ENCODE peak calls at places on chromosomes 13 and 19, in four cellular contexts. Q, I, W and Y are unnamed samples.

GRCh38 chr19:41569481-41570150 is 6.3 kb upstream of the CEACAM21 start:
- DNase-seq in Q (no peak), I (no peak), W (no peak), Y (no peak)

GRCh38 chr13:73056054-73056962 is 2.5 kb upstream of the KLF5 start:
- DNase-seq in Q (peak), I (no peak), W (no peak), Y (no peak)

GRCh38 chr13:69959041-69959440 is 148.6 kb upstream of the ATXN8OS start:
- DNase-seq in Q (no peak), I (no peak), W (no peak), Y (no peak)

GRCh38 chr13:97568850-97569249 is 134.9 kb downstream of the RAP2A start:
- DNase-seq in Q (no peak), I (no peak), W (no peak), Y (no peak)

GRCh38 chr13:46173656-46174055 is 8.3 kb downstream of the LCP1 start:
- DNase-seq in Q (no peak), I (no peak), W (no peak), Y (no peak)

GRCh38 chr19:12494260-12494860 is 9.7 kb upstream of the ZNF709 start:
- DNase-seq in Q (no peak), I (no peak), W (no peak), Y (no peak)

GRCh38 chr19:39296906-39297305 is 699 bp downstream of the IFNL1 start:
- DNase-seq in Q (no peak), I (no peak), W (no peak), Y (no peak)

GRCh38 chr19:10478903-10479384 is 24.2 kb downstream of the KEAP1 start:
- DNase-seq in Q (peak), I (peak), W (peak), Y (no peak)

GRCh38 chr13:19644947-19645439 is 11.5 kb downstream of the MPHOSPH8 start:
- DNase-seq in Q (no peak), I (no peak), W (no peak), Y (no peak)

GRCh38 chr19:39696418-39696817 is 7.9 kb upstream of the LGALS14 start:
- DNase-seq in Q (no peak), I (no peak), W (no peak), Y (no peak)

GRCh38 chr19:19628499-19629134 is 597 bp upstream of the LPAR2 start:
- DNase-seq in Q (peak), I (peak), W (peak), Y (peak)

GRCh38 chr19:55584871-55585270 is 4.2 kb upstream of the ZNF579 start:
- DNase-seq in Q (no peak), I (no peak), W (no peak), Y (no peak)

GRCh38 chr13:57633141-57633949 is 1.8 kb downstream of the PCDH17 start:
- DNase-seq in Q (no peak), I (peak), W (peak), Y (peak)

GRCh38 chr13:80945328-80945727 is 604.4 kb upstream of the SPRY2 start:
- DNase-seq in Q (no peak), I (peak), W (no peak), Y (no peak)

GRCh38 chr13:32086791-32087441 is 55.3 kb downstream of the FRY start:
- DNase-seq in Q (no peak), I (no peak), W (no peak), Y (no peak)

GRCh38 chr19:6654347-6655310 is 15.3 kb downstream of the TNFSF14 start:
- DNase-seq in Q (no peak), I (no peak), W (no peak), Y (no peak)

GRCh38 chr19:2733930-2734588 is 5.8 kb downstream of the SLC39A3 start:
- DNase-seq in Q (no peak), I (no peak), W (no peak), Y (no peak)

GRCh38 chr13:105329359-105329758 is 1206.1 kb downstream of the EFNB2 start:
- DNase-seq in Q (no peak), I (no peak), W (no peak), Y (no peak)

GRCh38 chr19:40089462-40089861 is 1.3 kb downstream of the ZNF780A start:
- DNase-seq in Q (peak), I (no peak), W (no peak), Y (no peak)

GRCh38 chr19:37964109-37964508 is 57.1 kb downstream of the SIPA1L3 start:
- DNase-seq in Q (peak), I (no peak), W (no peak), Y (no peak)

GRCh38 chr19:29687244-29687896 is 22.1 kb downstream of the PLEKHF1 start:
- DNase-seq in Q (peak), I (no peak), W (no peak), Y (no peak)

GRCh38 chr19:33444993-33445751 is 71.7 kb downstream of the CEBPG start:
- DNase-seq in Q (peak), I (no peak), W (no peak), Y (no peak)

GRCh38 chr19:50513746-50514345 is at the start of gene ASPDH:
- DNase-seq in Q (no peak), I (no peak), W (no peak), Y (no peak)

DNA sequence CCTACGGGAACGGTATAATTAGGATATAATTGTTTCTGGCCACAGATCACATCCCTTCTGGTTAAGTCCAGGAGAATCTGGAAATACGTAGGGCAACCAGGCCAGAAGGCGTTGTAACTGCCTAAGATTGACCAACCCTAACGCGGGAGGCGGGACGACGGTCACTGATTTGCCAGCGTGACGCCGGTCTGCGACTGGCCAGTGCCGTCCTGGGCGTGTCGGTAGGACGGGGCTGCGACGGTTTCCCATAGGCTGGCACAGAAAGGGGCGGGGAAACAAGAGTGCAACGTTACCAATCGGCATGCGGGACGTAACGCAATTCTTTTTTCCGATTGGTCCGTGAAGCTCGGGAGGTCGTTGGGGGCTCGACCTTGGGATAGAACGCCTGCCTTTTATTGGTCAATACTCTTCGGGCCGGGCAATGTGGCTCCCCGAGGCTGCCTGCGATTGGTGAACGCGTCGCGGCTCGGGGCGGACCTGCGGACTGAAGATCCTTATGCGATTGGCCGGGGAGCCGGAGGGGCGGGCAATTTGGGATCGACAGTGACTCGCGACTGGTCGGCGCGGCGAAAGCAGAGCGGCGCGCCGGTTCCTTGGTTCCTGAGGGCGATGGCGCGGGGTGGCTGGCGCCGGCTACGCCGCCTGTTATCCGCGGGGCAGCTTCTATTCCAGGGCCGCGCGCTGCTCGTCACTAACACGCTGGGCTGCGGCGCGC is at the start of gene MPV17L2:
- DNase-seq in Q (peak), I (peak), W (peak), Y (peak)
- TF ChIP-seq CTCF in Q (no peak), I (no peak), W (no peak), Y (no peak)

GRCh38 chr19:16070366-16070990 is 5.8 kb upstream of the TPM4 start:
- DNase-seq in Q (no peak), I (no peak), W (peak), Y (no peak)
- TF ChIP-seq CTCF in Q (no peak), I (no peak), W (no peak), Y (no peak)

DNA sequence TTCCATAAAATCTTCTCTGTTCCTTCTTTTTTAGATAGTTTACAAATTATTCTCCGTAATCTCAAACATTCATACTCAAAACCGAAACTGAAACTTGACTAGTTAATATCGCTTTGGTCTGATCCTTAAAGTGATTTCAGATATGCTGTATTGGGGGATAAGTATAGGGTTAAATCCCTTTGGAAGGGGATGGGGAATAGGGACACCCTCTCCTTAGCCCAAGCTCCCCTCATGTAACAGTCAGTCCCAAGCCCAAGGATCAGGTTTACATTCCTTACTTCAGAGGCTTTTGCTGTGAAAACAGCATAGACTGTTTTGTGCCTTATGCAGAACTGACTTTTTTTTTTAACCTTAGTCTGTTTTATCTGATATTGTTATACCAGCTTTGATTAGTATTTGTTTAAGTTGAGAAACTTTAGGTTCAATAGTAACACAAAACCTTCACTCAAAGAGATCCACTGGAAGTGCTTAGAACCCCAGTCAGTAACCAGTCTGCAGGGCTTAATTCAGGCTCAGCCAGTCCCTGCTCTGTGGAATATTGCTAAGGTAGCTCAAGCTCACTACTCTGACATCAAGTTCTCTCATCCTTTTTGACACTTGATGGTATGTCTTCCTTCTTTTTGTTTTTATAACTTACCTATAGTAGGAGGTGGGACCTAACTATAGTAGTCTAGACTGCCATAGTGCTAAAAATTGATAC is 10.5 kb downstream of the CDADC1 start:
- DNase-seq in Q (no peak), I (no peak), W (no peak), Y (no peak)
- TF ChIP-seq CTCF in Q (no peak), I (no peak), W (no peak), Y (no peak)

GRCh38 chr19:548841-549830 is 5.3 kb downstream of the GZMM start:
- DNase-seq in Q (no peak), I (no peak), W (no peak), Y (no peak)

GRCh38 chr19:547117-547516 is 3.3 kb downstream of the GZMM start:
- DNase-seq in Q (no peak), I (no peak), W (no peak), Y (no peak)

GRCh38 chr19:543912-544608 is at the start of gene GZMM:
- DNase-seq in Q (no peak), I (no peak), W (no peak), Y (no peak)

GRCh38 chr19:542173-542866 is 1.5 kb upstream of the GZMM start:
- DNase-seq in Q (no peak), I (no peak), W (no peak), Y (no peak)

DNA sequence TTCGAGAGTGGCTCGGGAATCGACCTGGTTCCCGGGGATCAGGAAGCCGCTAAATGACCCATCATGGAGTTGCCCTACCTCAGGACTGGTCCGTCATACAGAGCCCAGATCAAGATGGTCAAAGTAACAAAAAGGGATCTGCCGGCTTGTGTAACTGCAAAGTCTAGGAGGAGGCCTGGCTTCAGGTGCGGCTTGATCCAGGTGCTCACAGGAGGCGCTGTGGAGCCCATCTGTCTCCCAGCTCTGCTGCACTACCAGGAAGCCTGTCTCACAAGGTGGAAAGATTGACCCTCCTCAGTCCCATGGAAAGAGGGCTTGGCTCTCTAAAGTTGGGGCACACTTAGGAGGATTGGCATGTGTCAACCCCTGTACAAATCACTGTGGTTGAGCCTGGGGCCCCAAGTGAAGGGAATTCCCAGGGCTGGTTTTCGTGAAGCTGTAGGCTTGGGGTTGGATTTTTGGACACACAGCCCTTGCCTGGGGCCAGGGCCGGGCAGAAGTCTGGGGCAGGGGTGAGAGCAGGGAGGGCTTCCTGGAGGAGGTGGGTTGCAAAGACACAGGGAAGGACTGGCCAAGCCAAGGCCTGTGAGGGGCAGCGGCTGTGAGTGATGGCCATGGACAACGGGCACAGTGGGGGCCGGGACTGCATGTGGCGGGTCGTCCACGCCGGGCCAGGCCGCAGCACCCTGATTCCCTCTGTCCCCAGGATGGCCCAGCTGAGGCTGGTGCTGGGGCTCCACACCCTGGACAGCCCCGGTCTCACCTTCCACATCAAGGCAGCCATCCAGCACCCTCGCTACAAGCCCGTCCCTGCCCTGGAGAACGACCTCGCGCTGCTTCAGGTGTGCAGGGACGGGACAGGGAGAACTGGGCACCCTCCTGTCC is 4.2 kb downstream of the GZMM start:
- DNase-seq in Q (no peak), I (no peak), W (no peak), Y (no peak)
- TF ChIP-seq CTCF in Q (no peak), I (no peak), W (no peak), Y (no peak)

GRCh38 chr13:108346376-108346775 is 76.9 kb downstream of the TNFSF13B start:
- DNase-seq in Q (no peak), I (no peak), W (no peak), Y (no peak)

GRCh38 chr13:108345016-108345415 is 75.5 kb downstream of the TNFSF13B start:
- DNase-seq in Q (no peak), I (no peak), W (no peak), Y (no peak)

GRCh38 chr13:108342369-108343289 is 73.1 kb downstream of the TNFSF13B start:
- DNase-seq in Q (peak), I (no peak), W (no peak), Y (no peak)
- TF ChIP-seq CTCF in Q (peak), I (peak), W (no peak), Y (peak)

GRCh38 chr13:40340368-40341085 is 325.9 kb downstream of the FOXO1 start:
- DNase-seq in Q (no peak), I (no peak), W (no peak), Y (no peak)
- TF ChIP-seq CTCF in Q (no peak), I (no peak), W (no peak), Y (no peak)